ENCODE peak calls at places on chromosomes 7 and 10, in four cellular contexts. R is thyroid gland, B is sigmoid colon, N is IMR-90. I is an unnamed sample.
A peak's percentile ranks its signal among the peaks of the same experiment; 100 is the strongest.

GRCh38 chr10:24180891-24181290 is 28.0 kb upstream of the KIAA1217 start:
- DNase-seq in B (no peak), R (no peak), N (no peak), I (no peak)

GRCh38 chr10:46251857-46252847 is 34.6 kb upstream of the ANTXRL start:
- DNase-seq in B (peak; percentile 55), R (no peak), N (no peak), I (no peak)

GRCh38 chr10:91551856-91552255 is 81.0 kb downstream of the PPP1R3C start:
- DNase-seq in B (no peak), N (peak; percentile 80), R (no peak), I (peak; percentile 32)

GRCh38 chr7:54394877-54395276 is 147.3 kb upstream of the VSTM2A start:
- DNase-seq in R (no peak), N (no peak), B (no peak), I (no peak)

GRCh38 chr7:3200504-3200903 is 100.5 kb upstream of the SDK1 start:
- DNase-seq in N (peak; percentile 62), B (peak; percentile 43), R (no peak), I (peak; percentile 70)

GRCh38 chr7:84412161-84412969 is 217.8 kb upstream of the SEMA3A start:
- DNase-seq in R (no peak), B (no peak), N (peak; percentile 99), I (no peak)

GRCh38 chr7:77866791-77867190 is 68.2 kb downstream of the PHTF2 start:
- DNase-seq in R (no peak), B (no peak), N (peak; percentile 87), I (no peak)

GRCh38 chr10:125116652-125117310 is 43.6 kb downstream of the CTBP2 start:
- DNase-seq in N (no peak), B (peak; percentile 57), R (peak; percentile 21), I (no peak)

GRCh38 chr7:81407094-81407493 is 362.8 kb downstream of the HGF start:
- DNase-seq in N (peak; percentile 10), B (no peak), R (no peak), I (no peak)

GRCh38 chr10:72243822-72244437 is 27.9 kb upstream of the ASCC1 start:
- DNase-seq in N (peak; percentile 90), B (peak; percentile 93), R (peak; percentile 66), I (no peak)

GRCh38 chr7:37354661-37355131 is 94.0 kb downstream of the ELMO1 start:
- DNase-seq in N (no peak), R (peak; percentile 49), B (peak; percentile 88), I (no peak)

GRCh38 chr7:136023134-136023869 is 46.1 kb upstream of the MTPN start:
- DNase-seq in N (no peak), R (no peak), B (no peak), I (no peak)

GRCh38 chr10:7593068-7593467 is 73.7 kb downstream of the ITIH5 start:
- DNase-seq in R (no peak), N (no peak), B (peak; percentile 92), I (no peak)

GRCh38 chr10:63466168-63466935 is 575 bp upstream of the JMJD1C start:
- DNase-seq in N (peak; percentile 55), R (peak; percentile 67), B (peak; percentile 79), I (peak; percentile 42)

GRCh38 chr10:61904711-61905445 is 3.4 kb downstream of the ARID5B start:
- DNase-seq in B (no peak), R (no peak), N (peak; percentile 80), I (peak; percentile 66)

GRCh38 chr7:112112822-112113255 is 93.4 kb downstream of the DOCK4 start:
- DNase-seq in B (no peak), R (no peak), N (peak; percentile 54), I (no peak)

DNA sequence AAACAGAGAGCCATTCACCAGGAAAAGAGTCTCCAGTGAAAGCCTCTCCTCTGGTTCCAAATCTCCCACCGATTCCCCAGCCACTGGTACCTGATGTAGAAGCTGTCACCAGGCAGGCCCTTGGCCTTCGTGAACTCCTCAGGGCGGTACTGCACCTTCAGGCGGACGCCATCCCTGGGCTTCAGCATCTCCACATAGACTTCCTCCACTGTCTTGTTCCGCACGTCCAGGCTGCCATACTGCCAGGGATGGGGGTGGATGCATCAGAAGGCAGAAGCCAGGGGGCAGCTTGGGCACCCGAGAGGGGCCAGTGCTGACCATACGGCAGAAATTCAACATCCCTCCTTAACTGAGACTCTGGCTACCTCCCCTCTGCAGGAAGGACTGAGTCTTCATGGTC is 118.8 kb downstream of the DLG5 start:
- DNase-seq in N (no peak), B (no peak), R (no peak), I (no peak)
- TF ChIP-seq CTCF in N (no peak), B (no peak), R (no peak), I (no peak)

GRCh38 chr10:119462773-119463172 is 79.7 kb downstream of the RGS10 start:
- DNase-seq in N (no peak), R (no peak), B (no peak), I (no peak)

GRCh38 chr10:119461923-119462322 is 80.6 kb downstream of the RGS10 start:
- DNase-seq in R (no peak), B (no peak), N (no peak), I (peak; percentile 46)

GRCh38 chr10:119460369-119461195 is 81.9 kb downstream of the RGS10 start:
- DNase-seq in R (no peak), N (no peak), B (no peak), I (no peak)

GRCh38 chr10:119459681-119460340 is 82.7 kb downstream of the RGS10 start:
- DNase-seq in B (no peak), N (no peak), R (no peak), I (no peak)

GRCh38 chr10:119461380-119461779 is 81.1 kb downstream of the RGS10 start:
- DNase-seq in R (peak; percentile 92), B (no peak), N (no peak), I (peak; percentile 38)
- TF ChIP-seq CTCF in R (no peak), B (no peak), N (no peak), I (no peak)

GRCh38 chr10:96743988-96744585 is 23.8 kb upstream of the PIK3AP1 start:
- DNase-seq in R (no peak), N (peak; percentile 29), B (no peak), I (no peak)
- TF ChIP-seq CTCF in R (no peak), N (peak; percentile 51), B (no peak), I (peak; percentile 38)

DNA sequence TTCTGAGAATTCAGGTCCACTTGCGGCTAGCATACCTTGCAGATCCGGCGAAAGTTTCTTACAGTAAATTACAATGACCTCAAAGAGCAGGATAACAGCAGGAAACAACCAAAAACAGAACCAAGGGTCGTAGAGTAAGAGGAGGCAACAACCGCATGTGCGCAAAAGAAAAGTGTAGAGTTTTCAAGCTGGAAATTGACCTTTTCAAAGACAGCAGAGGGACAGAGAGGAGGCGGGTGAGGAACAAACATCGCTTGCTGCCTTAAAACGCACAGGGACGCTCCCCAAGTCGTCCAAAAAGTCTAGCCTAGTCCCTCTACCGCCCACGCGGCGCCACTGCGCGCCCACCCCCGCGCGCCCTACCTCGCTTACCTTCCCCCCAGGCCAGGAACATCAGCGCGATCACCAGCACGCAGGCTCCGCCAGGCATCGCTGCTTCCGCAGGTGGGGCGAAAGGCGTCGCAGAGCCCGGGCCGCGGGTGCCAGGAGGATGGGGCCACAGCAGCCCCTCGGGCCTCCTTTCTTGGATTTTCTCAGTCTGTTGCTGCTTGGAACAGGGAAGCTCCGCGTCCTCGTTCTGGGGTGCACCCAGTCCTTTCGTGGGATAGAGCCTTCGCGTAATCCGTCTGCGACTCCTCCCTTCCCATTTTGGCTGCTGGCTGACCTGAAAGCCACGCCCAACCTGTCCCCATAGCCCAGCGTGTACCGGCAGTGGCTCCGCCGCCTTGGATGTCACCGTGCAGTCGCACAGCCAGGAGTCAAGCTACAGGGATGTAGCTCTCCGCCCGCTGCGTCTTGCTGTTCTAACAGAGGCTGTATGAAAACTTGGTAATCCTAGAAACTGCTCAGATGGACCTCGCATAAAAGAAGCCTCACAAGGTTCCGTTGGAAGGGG is at the start of gene VWDE:
- DNase-seq in B (no peak), N (no peak), R (peak; percentile 78), I (peak; percentile 56)
- TF ChIP-seq CTCF in B (no peak), N (no peak), R (no peak), I (no peak)

GRCh38 chr7:100358027-100358856 is at the start of gene PILRB:
- DNase-seq in R (no peak), N (no peak), B (no peak), I (no peak)
- TF ChIP-seq CTCF in R (no peak), N (no peak), B (no peak), I (peak; percentile 38)

GRCh38 chr10:97894092-97894491 is 44.4 kb downstream of the GOLGA7B start:
- DNase-seq in N (no peak), B (no peak), R (no peak), I (no peak)
- TF ChIP-seq CTCF in N (no peak), B (no peak), R (no peak), I (no peak)

GRCh38 chr10:23035569-23035968 is 59.8 kb upstream of the MSRB2 start:
- DNase-seq in B (no peak), N (no peak), R (no peak), I (no peak)
- TF ChIP-seq CTCF in B (no peak), N (no peak), R (no peak), I (no peak)